ENCODE peak calls at places on chromosomes 12 and 14, in five cellular contexts. One of them, this sample, is unnamed.

GRCh38 chr12:66693901-66694513 is 15.1 kb upstream of the GRIP1 start:
- DNase-seq in bronchial epithelial cell: peak
- DNase-seq in B cell: peak
- DNase-seq in GM20000: peak
- DNase-seq in nephron progenitor cell: peak
- DNase-seq in this sample: peak

GRCh38 chr14:73634333-73634833 is 10.4 kb upstream of the DNAL1 start:
- DNase-seq in bronchial epithelial cell: peak
- DNase-seq in B cell: peak
- DNase-seq in GM20000: no peak
- DNase-seq in nephron progenitor cell: no peak
- DNase-seq in this sample: no peak

GRCh38 chr12:67388331-67389163 is 119.4 kb downstream of the CAND1 start:
- DNase-seq in bronchial epithelial cell: no peak
- DNase-seq in B cell: no peak
- DNase-seq in GM20000: no peak
- DNase-seq in nephron progenitor cell: peak
- DNase-seq in this sample: peak

GRCh38 chr14:104580961-104581360 is 1.4 kb downstream of the C14orf180 start:
- DNase-seq in bronchial epithelial cell: peak
- DNase-seq in B cell: no peak
- DNase-seq in GM20000: no peak
- DNase-seq in nephron progenitor cell: no peak
- DNase-seq in this sample: no peak

GRCh38 chr14:23513466-23514008 is 38.0 kb downstream of the ZFHX2 start:
- DNase-seq in bronchial epithelial cell: no peak
- DNase-seq in B cell: no peak
- DNase-seq in GM20000: no peak
- DNase-seq in nephron progenitor cell: no peak
- DNase-seq in this sample: no peak

GRCh38 chr12:10873374-10873773 is 10.7 kb downstream of the PRH1 start:
- DNase-seq in bronchial epithelial cell: no peak
- DNase-seq in B cell: no peak
- DNase-seq in GM20000: no peak
- DNase-seq in nephron progenitor cell: no peak
- DNase-seq in this sample: no peak

GRCh38 chr14:30272848-30273563 is 286.0 kb upstream of the G2E3 start:
- DNase-seq in bronchial epithelial cell: no peak
- DNase-seq in B cell: no peak
- DNase-seq in GM20000: no peak
- DNase-seq in nephron progenitor cell: no peak
- DNase-seq in this sample: no peak

GRCh38 chr12:117486840-117487659 is 125.6 kb upstream of the NOS1 start:
- DNase-seq in bronchial epithelial cell: peak
- DNase-seq in B cell: no peak
- DNase-seq in GM20000: no peak
- DNase-seq in nephron progenitor cell: peak
- DNase-seq in this sample: no peak

GRCh38 chr12:76422878-76423438 is 74.7 kb upstream of the BBS10 start:
- DNase-seq in bronchial epithelial cell: peak
- DNase-seq in B cell: no peak
- DNase-seq in GM20000: no peak
- DNase-seq in nephron progenitor cell: no peak
- DNase-seq in this sample: no peak

GRCh38 chr14:106846218-106846617 is 1319.8 kb downstream of the TMEM121 start:
- DNase-seq in bronchial epithelial cell: peak
- DNase-seq in B cell: no peak
- DNase-seq in GM20000: no peak
- DNase-seq in nephron progenitor cell: no peak
- DNase-seq in this sample: no peak

GRCh38 chr12:50720085-50720484 is 43.8 kb upstream of the ATF1 start:
- DNase-seq in bronchial epithelial cell: no peak
- DNase-seq in B cell: no peak
- DNase-seq in GM20000: no peak
- DNase-seq in nephron progenitor cell: no peak
- DNase-seq in this sample: no peak

GRCh38 chr14:101235042-101235871 is 326.0 kb upstream of the DIO3 start:
- DNase-seq in bronchial epithelial cell: peak
- DNase-seq in B cell: peak
- DNase-seq in GM20000: peak
- DNase-seq in nephron progenitor cell: peak
- DNase-seq in this sample: peak

GRCh38 chr12:26473291-26473690 is 277.9 kb downstream of the SSPN start:
- DNase-seq in bronchial epithelial cell: peak
- DNase-seq in B cell: peak
- DNase-seq in GM20000: peak
- DNase-seq in nephron progenitor cell: peak
- DNase-seq in this sample: no peak

GRCh38 chr14:59028476-59029202 is 159.8 kb upstream of the DAAM1 start:
- DNase-seq in bronchial epithelial cell: peak
- DNase-seq in B cell: peak
- DNase-seq in GM20000: peak
- DNase-seq in nephron progenitor cell: peak
- DNase-seq in this sample: peak

GRCh38 chr12:90172524-90172923 is 463.9 kb upstream of the ATP2B1 start:
- DNase-seq in bronchial epithelial cell: no peak
- DNase-seq in B cell: no peak
- DNase-seq in GM20000: no peak
- DNase-seq in nephron progenitor cell: no peak
- DNase-seq in this sample: no peak

GRCh38 chr12:62190081-62190480 is 70.1 kb upstream of the USP15 start:
- DNase-seq in bronchial epithelial cell: no peak
- DNase-seq in B cell: peak
- DNase-seq in GM20000: peak
- DNase-seq in nephron progenitor cell: no peak
- DNase-seq in this sample: no peak

GRCh38 chr12:116257213-116257612 is 20.3 kb downstream of the MED13L start:
- DNase-seq in bronchial epithelial cell: no peak
- DNase-seq in B cell: no peak
- DNase-seq in GM20000: no peak
- DNase-seq in nephron progenitor cell: no peak
- DNase-seq in this sample: no peak

GRCh38 chr12:106645074-106645421 is 62.2 kb downstream of the RFX4 start:
- DNase-seq in bronchial epithelial cell: peak
- DNase-seq in B cell: no peak
- DNase-seq in GM20000: no peak
- DNase-seq in nephron progenitor cell: no peak
- DNase-seq in this sample: no peak

GRCh38 chr12:93803408-93803807 is 126.2 kb downstream of the CRADD start:
- DNase-seq in bronchial epithelial cell: peak
- DNase-seq in B cell: no peak
- DNase-seq in GM20000: no peak
- DNase-seq in nephron progenitor cell: no peak
- DNase-seq in this sample: no peak

GRCh38 chr14:76546426-76547221 is 170.7 kb downstream of the ESRRB start:
- DNase-seq in bronchial epithelial cell: peak
- DNase-seq in B cell: no peak
- DNase-seq in GM20000: peak
- DNase-seq in nephron progenitor cell: peak
- DNase-seq in this sample: peak

GRCh38 chr14:23070262-23071129 is 13.2 kb upstream of the CDH24 start:
- DNase-seq in bronchial epithelial cell: no peak
- DNase-seq in B cell: no peak
- DNase-seq in GM20000: peak
- DNase-seq in nephron progenitor cell: no peak
- DNase-seq in this sample: no peak

GRCh38 chr14:105993814-105994213 is 467.4 kb downstream of the TMEM121 start:
- DNase-seq in bronchial epithelial cell: no peak
- DNase-seq in B cell: no peak
- DNase-seq in GM20000: no peak
- DNase-seq in nephron progenitor cell: no peak
- DNase-seq in this sample: peak

GRCh38 chr14:92486881-92487280 is 26.7 kb upstream of the RIN3 start:
- DNase-seq in bronchial epithelial cell: no peak
- DNase-seq in B cell: no peak
- DNase-seq in GM20000: no peak
- DNase-seq in nephron progenitor cell: no peak
- DNase-seq in this sample: no peak

GRCh38 chr14:81990312-81990761 is 456.7 kb upstream of the SEL1L start:
- DNase-seq in bronchial epithelial cell: peak
- DNase-seq in B cell: peak
- DNase-seq in GM20000: peak
- DNase-seq in nephron progenitor cell: peak
- DNase-seq in this sample: peak

GRCh38 chr12:54725233-54725843 is 77.2 kb upstream of the DCD start:
- DNase-seq in bronchial epithelial cell: peak
- DNase-seq in B cell: no peak
- DNase-seq in GM20000: peak
- DNase-seq in nephron progenitor cell: peak
- DNase-seq in this sample: no peak

GRCh38 chr12:54932038-54932437 is 52.5 kb downstream of the TESPA1 start:
- DNase-seq in bronchial epithelial cell: no peak
- DNase-seq in B cell: no peak
- DNase-seq in GM20000: no peak
- DNase-seq in nephron progenitor cell: no peak
- DNase-seq in this sample: no peak

GRCh38 chr12:105761075-105761474 is 377.7 kb downstream of the NUAK1 start:
- DNase-seq in bronchial epithelial cell: no peak
- DNase-seq in B cell: no peak
- DNase-seq in GM20000: no peak
- DNase-seq in nephron progenitor cell: no peak
- DNase-seq in this sample: no peak

GRCh38 chr12:101616027-101616494 is 21.3 kb downstream of the MYBPC1 start:
- DNase-seq in bronchial epithelial cell: peak
- DNase-seq in B cell: no peak
- DNase-seq in GM20000: no peak
- DNase-seq in nephron progenitor cell: no peak
- DNase-seq in this sample: no peak

GRCh38 chr12:27779416-27779815 is 617 bp upstream of the KLHL42 start:
- DNase-seq in bronchial epithelial cell: no peak
- DNase-seq in B cell: no peak
- DNase-seq in GM20000: peak
- DNase-seq in nephron progenitor cell: peak
- DNase-seq in this sample: peak

GRCh38 chr14:99728981-99729451 is 44.9 kb downstream of the CYP46A1 start:
- DNase-seq in bronchial epithelial cell: no peak
- DNase-seq in B cell: no peak
- DNase-seq in GM20000: no peak
- DNase-seq in nephron progenitor cell: no peak
- DNase-seq in this sample: no peak

GRCh38 chr14:56686416-56686815 is 106.8 kb downstream of the TMEM260 start:
- DNase-seq in bronchial epithelial cell: no peak
- DNase-seq in B cell: no peak
- DNase-seq in GM20000: no peak
- DNase-seq in nephron progenitor cell: peak
- DNase-seq in this sample: no peak
- TF ChIP-seq CTCF in bronchial epithelial cell: no peak
- TF ChIP-seq CTCF in B cell: no peak
- TF ChIP-seq CTCF in GM20000: no peak
- TF ChIP-seq CTCF in nephron progenitor cell: no peak
- TF ChIP-seq CTCF in this sample: no peak

DNA sequence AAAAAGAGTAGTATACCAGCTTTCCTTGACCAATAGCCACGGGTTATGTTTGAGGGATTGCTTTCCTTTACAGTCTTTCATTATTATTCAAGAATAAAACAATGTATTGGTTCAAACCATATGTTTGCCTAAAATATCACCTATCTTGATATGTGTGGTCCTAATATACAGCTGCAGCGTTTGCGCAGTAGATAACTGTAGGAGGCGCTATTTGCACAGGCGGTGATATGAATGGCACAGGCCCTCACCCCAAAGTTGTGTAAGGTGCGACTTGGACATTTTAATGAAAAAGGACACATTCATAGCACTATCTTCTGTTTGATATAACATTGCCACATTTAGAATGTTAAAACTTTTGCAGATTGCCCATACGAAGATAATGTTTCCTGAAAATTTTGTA is 298.4 kb downstream of the TRHDE start:
- DNase-seq in bronchial epithelial cell: no peak
- DNase-seq in B cell: peak
- DNase-seq in GM20000: peak
- DNase-seq in nephron progenitor cell: peak
- DNase-seq in this sample: no peak
- TF ChIP-seq CTCF in bronchial epithelial cell: no peak
- TF ChIP-seq CTCF in B cell: no peak
- TF ChIP-seq CTCF in GM20000: peak
- TF ChIP-seq CTCF in nephron progenitor cell: peak
- TF ChIP-seq CTCF in this sample: no peak

GRCh38 chr12:49491823-49492222 is 47.0 kb upstream of the KCNH3 start:
- DNase-seq in bronchial epithelial cell: peak
- DNase-seq in B cell: no peak
- DNase-seq in GM20000: no peak
- DNase-seq in nephron progenitor cell: no peak
- DNase-seq in this sample: no peak

GRCh38 chr12:49487605-49488004 is 51.2 kb upstream of the KCNH3 start:
- DNase-seq in bronchial epithelial cell: no peak
- DNase-seq in B cell: no peak
- DNase-seq in GM20000: no peak
- DNase-seq in nephron progenitor cell: no peak
- DNase-seq in this sample: no peak

GRCh38 chr12:49489154-49489553 is 49.7 kb upstream of the KCNH3 start:
- DNase-seq in bronchial epithelial cell: no peak
- DNase-seq in B cell: no peak
- DNase-seq in GM20000: no peak
- DNase-seq in nephron progenitor cell: no peak
- DNase-seq in this sample: no peak

DNA sequence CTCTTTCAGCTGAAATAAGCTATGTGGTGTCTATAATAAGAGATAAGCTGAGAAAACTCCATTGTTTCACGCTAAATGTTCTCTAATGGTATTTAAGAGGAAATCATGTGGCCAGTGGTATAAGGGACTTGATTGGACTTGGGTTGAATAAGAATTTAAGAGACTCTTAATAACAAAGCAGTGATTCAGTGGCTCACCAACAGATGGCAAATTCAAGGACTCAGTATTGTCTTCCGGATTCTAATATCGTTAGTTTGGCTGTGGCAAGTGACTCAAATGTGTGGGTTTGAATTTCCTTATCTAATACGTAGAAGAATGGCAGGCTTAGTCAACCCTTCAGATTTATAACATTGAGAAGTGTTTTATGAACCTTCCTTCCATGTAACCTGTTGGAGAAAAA is 49.1 kb upstream of the KCNH3 start:
- DNase-seq in bronchial epithelial cell: peak
- DNase-seq in B cell: no peak
- DNase-seq in GM20000: no peak
- DNase-seq in nephron progenitor cell: no peak
- DNase-seq in this sample: no peak
- TF ChIP-seq CTCF in bronchial epithelial cell: peak
- TF ChIP-seq CTCF in B cell: no peak
- TF ChIP-seq CTCF in GM20000: no peak
- TF ChIP-seq CTCF in nephron progenitor cell: no peak
- TF ChIP-seq CTCF in this sample: no peak

GRCh38 chr12:6935221-6935550 is 7.4 kb downstream of the ATN1 start:
- DNase-seq in bronchial epithelial cell: no peak
- DNase-seq in B cell: no peak
- DNase-seq in GM20000: no peak
- DNase-seq in nephron progenitor cell: no peak
- DNase-seq in this sample: no peak

GRCh38 chr12:6935551-6936377 is 7.9 kb upstream of the RNU7-1 start:
- DNase-seq in bronchial epithelial cell: no peak
- DNase-seq in B cell: no peak
- DNase-seq in GM20000: no peak
- DNase-seq in nephron progenitor cell: no peak
- DNase-seq in this sample: no peak

GRCh38 chr12:6936378-6936638 is 7.3 kb upstream of the RNU7-1 start:
- DNase-seq in bronchial epithelial cell: no peak
- DNase-seq in B cell: no peak
- DNase-seq in GM20000: no peak
- DNase-seq in nephron progenitor cell: no peak
- DNase-seq in this sample: no peak

GRCh38 chr12:6937481-6938352 is 5.9 kb upstream of the RNU7-1 start:
- DNase-seq in bronchial epithelial cell: peak
- DNase-seq in B cell: peak
- DNase-seq in GM20000: peak
- DNase-seq in nephron progenitor cell: peak
- DNase-seq in this sample: peak

GRCh38 chr12:6936642-6937480 is 6.8 kb upstream of the RNU7-1 start:
- DNase-seq in bronchial epithelial cell: no peak
- DNase-seq in B cell: peak
- DNase-seq in GM20000: peak
- DNase-seq in nephron progenitor cell: no peak
- DNase-seq in this sample: peak
- TF ChIP-seq CTCF in bronchial epithelial cell: no peak
- TF ChIP-seq CTCF in B cell: no peak
- TF ChIP-seq CTCF in GM20000: no peak
- TF ChIP-seq CTCF in nephron progenitor cell: no peak
- TF ChIP-seq CTCF in this sample: no peak

This sample was measured in activated CD8-positive, alpha-beta T cell treated with anti-CD3 and anti-CD28 coated beads for 36 hours.